ENCODE peak calls at places on chromosome 4, in ten cellular contexts. E, V, G, J, P, X, T, I, C and R are unnamed samples.

GRCh38 chr4:42985971-42986370 is 93.5 kb downstream of the GRXCR1 start:
- DNase-seq in E (no peak), V (no peak), G (no peak), J (no peak), P (no peak), X (no peak), T (no peak), I (no peak), C (no peak), R (no peak)

GRCh38 chr4:16573744-16574143 is 324.7 kb downstream of the LDB2 start:
- DNase-seq in E (no peak), V (no peak), G (no peak), J (no peak), P (no peak), X (no peak), T (peak; percentile 14), I (no peak), C (no peak), R (no peak)

GRCh38 chr4:128310266-128310697 is 22.7 kb upstream of the PGRMC2 start:
- DNase-seq in E (no peak), V (no peak), G (no peak), J (no peak), P (peak; percentile 18), X (no peak), T (no peak), I (no peak), C (no peak), R (no peak)

GRCh38 chr4:41364871-41365270 is 108.1 kb downstream of the UCHL1 start:
- DNase-seq in E (no peak), V (no peak), G (no peak), J (no peak), P (no peak), X (no peak), T (no peak), I (no peak), C (no peak), R (no peak)

GRCh38 chr4:88523325-88524129 is at the start of gene PYURF:
- DNase-seq in E (peak; percentile 95), V (peak; percentile 52), G (peak; percentile 93), J (peak; percentile 53), P (peak; percentile 87), X (peak; percentile 86), T (peak; percentile 82), I (peak; percentile 90), C (peak; percentile 88), R (peak; percentile 99)

GRCh38 chr4:98728433-98728832 is 70.0 kb upstream of the TSPAN5 start:
- DNase-seq in E (no peak), V (no peak), G (no peak), J (no peak), P (no peak), X (peak; percentile 36), T (no peak), I (no peak), C (no peak), R (peak; percentile 22)

GRCh38 chr4:139675651-139676050 is 10.0 kb downstream of the MGST2 start:
- DNase-seq in E (no peak), V (no peak), G (no peak), J (no peak), P (no peak), X (no peak), T (no peak), I (no peak), C (no peak), R (no peak)

GRCh38 chr4:125316391-125316780 is 1.6 kb downstream of the FAT4 start:
- DNase-seq in E (peak; percentile 56), V (no peak), G (no peak), J (no peak), P (no peak), X (peak; percentile 34), T (no peak), I (no peak), C (peak; percentile 6), R (peak; percentile 76)